ENCODE peak calls at places on chromosomes 16 and 17, in four cellular contexts. J, N, L and D are unnamed samples.

GRCh38 chr17:72985882-72986720 is 106.4 kb downstream of the SLC39A11 start:
- DNase-seq in L (peak; percentile 63), J (peak; percentile 61), N (peak; percentile 57), D (no peak)

GRCh38 chr17:80426671-80427326 is 11.8 kb downstream of the ENDOV start:
- DNase-seq in L (peak; percentile 81), N (peak; percentile 76), J (peak; percentile 72), D (peak; percentile 89)

GRCh38 chr16:62950351-62950750 is 914.1 kb upstream of the CDH8 start:
- DNase-seq in N (no peak), J (no peak), L (no peak), D (no peak)

GRCh38 chr16:89922884-89923639 is at the start of gene TUBB3:
- DNase-seq in L (peak; percentile 67), N (peak; percentile 58), J (peak; percentile 85), D (peak; percentile 80)

GRCh38 chr17:49201481-49201927 is 8.9 kb downstream of the GNGT2 start:
- DNase-seq in N (no peak), J (no peak), L (no peak), D (no peak)

GRCh38 chr16:17467923-17468540 is 2.7 kb downstream of the XYLT1 start:
- DNase-seq in J (peak; percentile 82), L (no peak), N (peak; percentile 80), D (peak; percentile 69)

GRCh38 chr16:27677300-27677699 is 127.4 kb downstream of the KATNIP start:
- DNase-seq in J (no peak), L (no peak), N (no peak), D (no peak)

GRCh38 chr16:56120447-56121155 is 70.7 kb upstream of the GNAO1 start:
- DNase-seq in N (no peak), J (no peak), L (no peak), D (no peak)

GRCh38 chr16:75247249-75247648 is 4.2 kb downstream of the BCAR1 start:
- DNase-seq in N (no peak), J (peak; percentile 82), L (no peak), D (no peak)

GRCh38 chr17:17830740-17831207 is 6.0 kb downstream of the SREBF1 start:
- DNase-seq in N (peak; percentile 66), L (no peak), J (no peak), D (no peak)

GRCh38 chr17:74325743-74326379 is at the start of gene KIF19:
- DNase-seq in J (peak; percentile 45), L (peak; percentile 55), N (peak; percentile 67), D (no peak)
- TF ChIP-seq CTCF in J (no peak), L (no peak), N (no peak), D (no peak)

GRCh38 chr17:38870259-38871165 is 654 bp downstream of the LASP1 start:
- DNase-seq in N (peak; percentile 83), J (peak; percentile 55), L (peak; percentile 87), D (peak; percentile 67)

GRCh38 chr17:38871992-38872605 is 2.2 kb downstream of the LASP1 start:
- DNase-seq in J (no peak), N (no peak), L (no peak), D (no peak)

GRCh38 chr17:38872671-38873385 is 3.0 kb downstream of the LASP1 start:
- DNase-seq in J (no peak), N (peak; percentile 28), L (no peak), D (no peak)

GRCh38 chr17:38869647-38870258 is at the start of gene LASP1:
- DNase-seq in N (peak; percentile 93), L (peak; percentile 92), J (peak; percentile 89), D (peak; percentile 90)

GRCh38 chr17:38871247-38871991 is 1.6 kb downstream of the LASP1 start:
- DNase-seq in L (peak; percentile 78), J (no peak), N (peak; percentile 91), D (no peak)
- TF ChIP-seq CTCF in L (no peak), J (no peak), N (peak; percentile 16), D (no peak)

DNA sequence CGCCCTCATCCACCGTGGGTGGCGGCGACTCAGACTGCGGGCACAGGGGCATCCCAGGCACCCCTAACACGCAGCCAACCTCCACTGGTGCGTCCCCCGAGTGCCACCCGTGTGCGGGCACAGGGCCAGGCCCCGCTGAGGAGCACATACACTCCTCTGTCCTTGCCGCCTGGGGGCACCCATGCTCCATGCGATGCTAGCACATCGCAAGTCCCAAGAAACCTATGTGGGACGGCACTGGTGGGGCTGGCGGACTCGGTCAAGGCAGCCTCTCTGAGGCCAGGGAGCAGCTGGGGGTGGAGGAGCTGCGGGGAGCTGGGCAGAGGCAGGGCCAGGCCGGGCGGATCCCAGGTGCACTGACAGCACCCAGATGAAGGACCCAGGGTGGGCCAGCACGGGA is 4.0 kb downstream of the ZNF598 start:
- DNase-seq in L (no peak), N (no peak), J (peak; percentile 72), D (no peak)
- TF ChIP-seq CTCF in L (peak; percentile 39), N (no peak), J (peak; percentile 37), D (no peak)

GRCh38 chr16:67613808-67614207 is 31.1 kb upstream of the CARMIL2 start:
- DNase-seq in N (no peak), J (no peak), L (no peak), D (no peak)
- TF ChIP-seq CTCF in N (no peak), J (no peak), L (no peak), D (no peak)

GRCh38 chr17:21126645-21127507 is at the start of gene DHRS7B:
- DNase-seq in N (peak; percentile 98), L (peak; percentile 96), J (peak; percentile 96), D (peak; percentile 93)
- TF ChIP-seq CTCF in N (no peak), L (no peak), J (no peak), D (no peak)

DNA sequence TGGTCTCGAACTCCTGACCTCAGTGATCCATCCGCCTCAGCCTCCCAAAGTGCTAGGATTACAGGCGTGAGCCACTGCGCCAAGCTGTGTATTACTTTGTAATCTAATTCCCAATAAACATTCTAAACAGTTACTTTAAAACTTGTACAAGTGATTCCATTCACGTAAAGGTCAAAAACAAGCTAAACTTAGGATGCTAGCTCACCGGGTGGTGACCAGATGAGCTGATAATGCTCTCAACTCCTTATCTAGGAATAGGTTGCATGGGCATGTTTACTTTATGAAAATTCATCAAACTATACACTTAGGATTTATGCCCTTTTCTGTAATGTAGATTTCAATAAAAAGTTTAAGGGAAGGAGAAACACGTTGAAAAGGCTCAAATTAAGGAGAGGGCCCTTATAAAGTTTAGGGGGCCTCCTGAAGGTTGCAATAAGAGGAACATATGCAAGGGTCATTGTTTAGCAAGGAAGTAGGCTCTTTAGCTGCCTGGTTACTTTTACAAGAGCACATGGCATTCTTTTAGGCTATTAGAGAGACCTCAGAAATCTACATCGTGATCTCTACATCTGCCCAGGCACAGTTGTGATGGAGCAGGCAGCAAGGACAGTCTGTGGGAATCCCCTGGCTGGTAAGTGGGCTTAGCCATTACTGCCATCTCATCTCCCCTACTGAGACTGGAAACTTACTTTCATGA is 13.3 kb downstream of the CDR2 start:
- DNase-seq in N (no peak), L (no peak), J (no peak), D (no peak)
- TF ChIP-seq CTCF in N (no peak), L (no peak), J (no peak), D (no peak)

GRCh38 chr17:76736349-76737081 is 616 bp downstream of the SRSF2 start:
- DNase-seq in L (peak; percentile 88), N (peak; percentile 82), J (peak; percentile 68), D (peak; percentile 76)
- TF ChIP-seq CTCF in L (peak; percentile 32), N (peak; percentile 31), J (no peak), D (no peak)

GRCh38 chr17:42458497-42459255 is at the start of gene ATP6V0A1:
- DNase-seq in N (peak; percentile 97), J (peak; percentile 96), L (peak; percentile 96), D (peak; percentile 75)
- TF ChIP-seq CTCF in N (no peak), J (no peak), L (no peak), D (no peak)

GRCh38 chr16:87392823-87393679 is 915 bp downstream of the MAP1LC3B start:
- DNase-seq in N (peak; percentile 64), J (no peak), L (peak; percentile 78), D (no peak)
- TF ChIP-seq CTCF in N (peak; percentile 4), J (peak; percentile 38), L (peak; percentile 34), D (no peak)

DNA sequence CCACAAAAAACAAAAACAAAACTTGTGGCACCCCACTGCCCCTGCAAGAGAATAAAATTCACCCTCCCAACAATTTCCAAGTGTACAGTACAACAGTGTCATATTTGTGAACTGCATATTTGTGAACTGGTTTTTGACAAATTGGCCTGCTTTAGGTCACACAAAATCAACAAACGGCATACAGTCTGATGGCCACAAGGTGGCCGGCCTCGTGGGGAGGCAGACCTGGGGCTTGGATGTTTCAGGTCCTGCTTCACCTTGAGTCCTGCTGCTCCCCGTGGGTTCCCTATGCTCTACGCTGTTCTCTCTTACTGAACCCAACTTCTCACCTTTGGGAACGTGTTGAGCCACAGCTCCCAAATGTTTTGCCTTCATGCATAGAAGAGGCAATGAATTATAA is 102.2 kb downstream of the CDK5R1 start:
- DNase-seq in J (no peak), N (no peak), L (no peak), D (no peak)
- TF ChIP-seq CTCF in J (no peak), N (no peak), L (no peak), D (peak; percentile 26)